ENCODE peak calls at places on chromosome 4, in eight cellular contexts. One of them, this sample, is unnamed.

GRCh38 chr4:6471303-6472007 is 959 bp downstream of the PPP2R2C start:
- DNase-seq in AG08395: no peak
- DNase-seq in HS-5: no peak
- DNase-seq in activated T-cell treated with anti-CD3 and anti-CD28 coated beads for 4 hours: no peak
- DNase-seq in dorsolateral prefrontal cortex: no peak
- DNase-seq in tibial artery: peak; percentile 53
- DNase-seq in HFF-Myc: no peak
- DNase-seq in nucleus accumbens: no peak
- DNase-seq in this sample: no peak

GRCh38 chr4:151489462-151490203 is 80.7 kb downstream of the FHIP1A start:
- DNase-seq in activated T-cell treated with anti-CD3 and anti-CD28 coated beads for 4 hours: no peak
- DNase-seq in HFF-Myc: no peak
- DNase-seq in HS-5: no peak
- DNase-seq in tibial artery: no peak
- DNase-seq in AG08395: no peak
- DNase-seq in nucleus accumbens: no peak
- DNase-seq in dorsolateral prefrontal cortex: no peak
- DNase-seq in this sample: no peak

GRCh38 chr4:77169496-77169895 is 12.5 kb downstream of the CCNG2 start:
- DNase-seq in dorsolateral prefrontal cortex: no peak
- DNase-seq in HS-5: no peak
- DNase-seq in activated T-cell treated with anti-CD3 and anti-CD28 coated beads for 4 hours: no peak
- DNase-seq in nucleus accumbens: no peak
- DNase-seq in tibial artery: no peak
- DNase-seq in HFF-Myc: no peak
- DNase-seq in AG08395: no peak
- DNase-seq in this sample: no peak

GRCh38 chr4:119841361-119841760 is 212.8 kb upstream of the PDE5A start:
- DNase-seq in nucleus accumbens: no peak
- DNase-seq in AG08395: no peak
- DNase-seq in activated T-cell treated with anti-CD3 and anti-CD28 coated beads for 4 hours: no peak
- DNase-seq in HS-5: no peak
- DNase-seq in HFF-Myc: no peak
- DNase-seq in tibial artery: no peak
- DNase-seq in dorsolateral prefrontal cortex: no peak
- DNase-seq in this sample: no peak

GRCh38 chr4:103482471-103482870 is 237.3 kb downstream of the TACR3 start:
- DNase-seq in dorsolateral prefrontal cortex: no peak
- DNase-seq in HFF-Myc: no peak
- DNase-seq in tibial artery: no peak
- DNase-seq in nucleus accumbens: no peak
- DNase-seq in activated T-cell treated with anti-CD3 and anti-CD28 coated beads for 4 hours: no peak
- DNase-seq in HS-5: no peak
- DNase-seq in AG08395: no peak
- DNase-seq in this sample: no peak

GRCh38 chr4:66991521-66991920 is 553.8 kb downstream of the CENPC start:
- DNase-seq in HFF-Myc: no peak
- DNase-seq in activated T-cell treated with anti-CD3 and anti-CD28 coated beads for 4 hours: no peak
- DNase-seq in AG08395: no peak
- DNase-seq in dorsolateral prefrontal cortex: no peak
- DNase-seq in nucleus accumbens: no peak
- DNase-seq in tibial artery: no peak
- DNase-seq in HS-5: no peak
- DNase-seq in this sample: no peak

GRCh38 chr4:124685851-124686250 is 26.7 kb downstream of the ANKRD50 start:
- DNase-seq in AG08395: no peak
- DNase-seq in activated T-cell treated with anti-CD3 and anti-CD28 coated beads for 4 hours: no peak
- DNase-seq in HFF-Myc: no peak
- DNase-seq in tibial artery: no peak
- DNase-seq in nucleus accumbens: no peak
- DNase-seq in HS-5: no peak
- DNase-seq in dorsolateral prefrontal cortex: no peak
- DNase-seq in this sample: no peak

GRCh38 chr4:81807927-81808672 is 336.4 kb upstream of the RASGEF1B start:
- DNase-seq in dorsolateral prefrontal cortex: no peak
- DNase-seq in AG08395: no peak
- DNase-seq in activated T-cell treated with anti-CD3 and anti-CD28 coated beads for 4 hours: no peak
- DNase-seq in HS-5: no peak
- DNase-seq in tibial artery: no peak
- DNase-seq in HFF-Myc: no peak
- DNase-seq in nucleus accumbens: no peak
- DNase-seq in this sample: no peak

GRCh38 chr4:86549163-86549788 is 44.8 kb upstream of the PTPN13 start:
- DNase-seq in tibial artery: no peak
- DNase-seq in HS-5: peak; percentile 6
- DNase-seq in nucleus accumbens: no peak
- DNase-seq in AG08395: no peak
- DNase-seq in dorsolateral prefrontal cortex: no peak
- DNase-seq in HFF-Myc: no peak
- DNase-seq in activated T-cell treated with anti-CD3 and anti-CD28 coated beads for 4 hours: no peak
- DNase-seq in this sample: no peak

GRCh38 chr4:20916106-20916505 is 215.8 kb downstream of the PACRGL start:
- DNase-seq in nucleus accumbens: no peak
- DNase-seq in dorsolateral prefrontal cortex: no peak
- DNase-seq in HS-5: no peak
- DNase-seq in activated T-cell treated with anti-CD3 and anti-CD28 coated beads for 4 hours: peak; percentile 0
- DNase-seq in HFF-Myc: no peak
- DNase-seq in AG08395: no peak
- DNase-seq in tibial artery: no peak
- DNase-seq in this sample: no peak

GRCh38 chr4:78119698-78120097 is 62.6 kb downstream of the FRAS1 start:
- DNase-seq in HFF-Myc: no peak
- DNase-seq in HS-5: no peak
- DNase-seq in dorsolateral prefrontal cortex: no peak
- DNase-seq in nucleus accumbens: no peak
- DNase-seq in activated T-cell treated with anti-CD3 and anti-CD28 coated beads for 4 hours: no peak
- DNase-seq in AG08395: no peak
- DNase-seq in tibial artery: no peak
- DNase-seq in this sample: no peak

GRCh38 chr4:40621229-40621591 is 8.5 kb downstream of the RBM47 start:
- DNase-seq in dorsolateral prefrontal cortex: no peak
- DNase-seq in HS-5: no peak
- DNase-seq in nucleus accumbens: no peak
- DNase-seq in AG08395: no peak
- DNase-seq in activated T-cell treated with anti-CD3 and anti-CD28 coated beads for 4 hours: no peak
- DNase-seq in HFF-Myc: no peak
- DNase-seq in tibial artery: no peak
- DNase-seq in this sample: no peak

GRCh38 chr4:30863031-30863430 is 142.9 kb downstream of the PCDH7 start:
- DNase-seq in activated T-cell treated with anti-CD3 and anti-CD28 coated beads for 4 hours: no peak
- DNase-seq in HFF-Myc: no peak
- DNase-seq in dorsolateral prefrontal cortex: no peak
- DNase-seq in nucleus accumbens: no peak
- DNase-seq in HS-5: peak; percentile 71
- DNase-seq in AG08395: no peak
- DNase-seq in tibial artery: no peak
- DNase-seq in this sample: no peak

GRCh38 chr4:152609460-152609859 is 70.3 kb downstream of the TMEM154 start:
- DNase-seq in HFF-Myc: no peak
- DNase-seq in HS-5: no peak
- DNase-seq in AG08395: no peak
- DNase-seq in tibial artery: no peak
- DNase-seq in dorsolateral prefrontal cortex: no peak
- DNase-seq in nucleus accumbens: no peak
- DNase-seq in activated T-cell treated with anti-CD3 and anti-CD28 coated beads for 4 hours: no peak
- DNase-seq in this sample: no peak

GRCh38 chr4:109067509-109068205 is 234.8 kb downstream of the COL25A1 start:
- DNase-seq in dorsolateral prefrontal cortex: no peak
- DNase-seq in activated T-cell treated with anti-CD3 and anti-CD28 coated beads for 4 hours: no peak
- DNase-seq in tibial artery: no peak
- DNase-seq in HS-5: peak; percentile 73
- DNase-seq in AG08395: peak; percentile 8
- DNase-seq in HFF-Myc: no peak
- DNase-seq in nucleus accumbens: no peak
- DNase-seq in this sample: no peak

This sample was measured in head of caudate nucleus.